ENCODE peak calls at places on chromosomes 4 and X, in four cellular contexts. C, R, M and T are unnamed samples.

GRCh38 chr4:508675-509373 is 9.8 kb downstream of the PIGG start:
- DNase-seq in C (no peak), M (no peak), R (no peak), T (no peak)

GRCh38 chr4:168197926-168198325 is 105.6 kb downstream of the ANXA10 start:
- DNase-seq in R (no peak), C (no peak), M (no peak), T (no peak)

GRCh38 chrX:71953391-71953790 is 42.7 kb downstream of the NHSL2 start:
- DNase-seq in M (no peak), R (no peak), C (no peak), T (no peak)

GRCh38 chr4:55121246-55121645 is 4.1 kb downstream of the KDR start:
- DNase-seq in C (no peak), M (no peak), R (no peak), T (no peak)

GRCh38 chr4:31328921-31329320 is 608.8 kb downstream of the PCDH7 start:
- DNase-seq in R (no peak), C (no peak), M (no peak), T (no peak)

GRCh38 chr4:109945056-109945455 is 32.4 kb downstream of the EGF start:
- DNase-seq in C (no peak), M (no peak), R (peak; percentile 30), T (no peak)

GRCh38 chrX:11137543-11138139 is 26.5 kb downstream of the HCCS start:
- DNase-seq in M (no peak), C (peak; percentile 5), R (peak; percentile 22), T (no peak)

GRCh38 chr4:56757821-56758400 is 63.6 kb downstream of the SPINK2 start:
- DNase-seq in M (peak; percentile 73), R (peak; percentile 27), C (no peak), T (no peak)

GRCh38 chr4:174714393-174715211 is 114.4 kb downstream of the GLRA3 start:
- DNase-seq in R (peak; percentile 64), C (peak; percentile 57), M (no peak), T (no peak)